ENCODE peak calls at places on chromosome 14, in five cellular contexts. C is progenitor cell of endocrine pancreas, V is WERI-Rb-1, P is nephron progenitor cell, S is neural crest cell. U is an unnamed sample.

GRCh38 chr14:104252256-104253215 is 114.1 kb downstream of the KIF26A start:
- DNase-seq in C (no peak), V (no peak), P (no peak), S (no peak), U (no peak)

GRCh38 chr14:71414631-71415403 is 507.6 kb downstream of the PCNX1 start:
- DNase-seq in C (no peak), V (no peak), P (no peak), S (no peak), U (peak; percentile 78)

GRCh38 chr14:45968037-45968436 is 683.5 kb downstream of the RPL10L start:
- DNase-seq in C (no peak), V (no peak), P (no peak), S (no peak), U (no peak)

GRCh38 chr14:28102814-28103213 is 663.8 kb upstream of the FOXG1 start:
- DNase-seq in C (no peak), V (no peak), P (no peak), S (no peak), U (peak; percentile 39)

GRCh38 chr14:27384124-27384523 is 786.3 kb upstream of the NOVA1 start:
- DNase-seq in C (no peak), V (no peak), P (no peak), S (no peak), U (no peak)

GRCh38 chr14:61107148-61107641 is 126.2 kb downstream of the SLC38A6 start:
- DNase-seq in C (no peak), V (no peak), P (no peak), S (no peak), U (peak; percentile 81)

GRCh38 chr14:61934385-61934784 is 172.2 kb downstream of the SNAPC1 start:
- DNase-seq in C (no peak), V (no peak), P (no peak), S (no peak), U (peak; percentile 86)

GRCh38 chr14:21025374-21026151 is 702 bp upstream of the NDRG2 start:
- DNase-seq in C (peak; percentile 38), V (no peak), P (peak; percentile 76), S (peak; percentile 23), U (no peak)

GRCh38 chr14:65229431-65230286 is 127.3 kb upstream of the MAX start:
- DNase-seq in C (no peak), V (no peak), P (peak; percentile 29), S (peak; percentile 58), U (peak; percentile 68)

GRCh38 chr14:77605392-77605978 is 11.0 kb downstream of the SPTLC2 start:
- DNase-seq in C (no peak), V (no peak), P (no peak), S (no peak), U (no peak)

GRCh38 chr14:61346793-61347192 is 25.4 kb downstream of the PRKCH start:
- DNase-seq in C (no peak), V (no peak), P (no peak), S (no peak), U (no peak)

GRCh38 chr14:71645656-71646055 is 286.6 kb upstream of the RGS6 start:
- DNase-seq in C (no peak), V (no peak), P (no peak), S (no peak), U (peak; percentile 87)

GRCh38 chr14:50744242-50744641 is 76.1 kb upstream of the SAV1 start:
- DNase-seq in C (no peak), V (no peak), P (no peak), S (no peak), U (no peak)

GRCh38 chr14:55356913-55357312 is 54.7 kb downstream of the ATG14 start:
- DNase-seq in C (no peak), V (no peak), P (no peak), S (no peak), U (no peak)

GRCh38 chr14:105601360-105602242 is 75.2 kb downstream of the TMEM121 start:
- DNase-seq in C (no peak), V (no peak), P (no peak), S (no peak), U (no peak)

GRCh38 chr14:96125536-96125935 is 79.1 kb upstream of the BDKRB2 start:
- DNase-seq in C (no peak), V (no peak), P (no peak), S (no peak), U (peak; percentile 54)

GRCh38 chr14:93269341-93270068 is 62.4 kb downstream of the UBR7 start:
- DNase-seq in C (no peak), V (no peak), P (no peak), S (no peak), U (peak; percentile 92)

GRCh38 chr14:50559990-50560928 is at the start of gene ATL1:
- DNase-seq in C (peak; percentile 64), V (peak; percentile 74), P (peak; percentile 78), S (peak; percentile 59), U (peak; percentile 69)

GRCh38 chr14:33676135-33676566 is 274.7 kb downstream of the EGLN3 start:
- DNase-seq in C (no peak), V (peak; percentile 84), P (peak; percentile 61), S (peak; percentile 16), U (peak; percentile 57)
- TF ChIP-seq CTCF in C (peak; percentile 30), V (peak; percentile 68), P (peak; percentile 44), S (peak; percentile 58), U (peak; percentile 65)

GRCh38 chr14:90619911-90620310 is 196.3 kb downstream of the TTC7B start:
- DNase-seq in C (no peak), V (no peak), P (no peak), S (no peak), U (no peak)
- TF ChIP-seq CTCF in C (no peak), V (no peak), P (no peak), S (no peak), U (no peak)

GRCh38 chr14:100778951-100779690 is 46.8 kb upstream of the MEG3 start:
- DNase-seq in C (no peak), V (no peak), P (no peak), S (no peak), U (no peak)

GRCh38 chr14:100777366-100778077 is 48.4 kb upstream of the MEG3 start:
- DNase-seq in C (no peak), V (no peak), P (no peak), S (no peak), U (no peak)

GRCh38 chr14:100779691-100780080 is 46.2 kb upstream of the MEG3 start:
- DNase-seq in C (no peak), V (no peak), P (no peak), S (no peak), U (no peak)

GRCh38 chr14:100776681-100777365 is 49.1 kb upstream of the MEG3 start:
- DNase-seq in C (no peak), V (no peak), P (no peak), S (no peak), U (no peak)

DNA sequence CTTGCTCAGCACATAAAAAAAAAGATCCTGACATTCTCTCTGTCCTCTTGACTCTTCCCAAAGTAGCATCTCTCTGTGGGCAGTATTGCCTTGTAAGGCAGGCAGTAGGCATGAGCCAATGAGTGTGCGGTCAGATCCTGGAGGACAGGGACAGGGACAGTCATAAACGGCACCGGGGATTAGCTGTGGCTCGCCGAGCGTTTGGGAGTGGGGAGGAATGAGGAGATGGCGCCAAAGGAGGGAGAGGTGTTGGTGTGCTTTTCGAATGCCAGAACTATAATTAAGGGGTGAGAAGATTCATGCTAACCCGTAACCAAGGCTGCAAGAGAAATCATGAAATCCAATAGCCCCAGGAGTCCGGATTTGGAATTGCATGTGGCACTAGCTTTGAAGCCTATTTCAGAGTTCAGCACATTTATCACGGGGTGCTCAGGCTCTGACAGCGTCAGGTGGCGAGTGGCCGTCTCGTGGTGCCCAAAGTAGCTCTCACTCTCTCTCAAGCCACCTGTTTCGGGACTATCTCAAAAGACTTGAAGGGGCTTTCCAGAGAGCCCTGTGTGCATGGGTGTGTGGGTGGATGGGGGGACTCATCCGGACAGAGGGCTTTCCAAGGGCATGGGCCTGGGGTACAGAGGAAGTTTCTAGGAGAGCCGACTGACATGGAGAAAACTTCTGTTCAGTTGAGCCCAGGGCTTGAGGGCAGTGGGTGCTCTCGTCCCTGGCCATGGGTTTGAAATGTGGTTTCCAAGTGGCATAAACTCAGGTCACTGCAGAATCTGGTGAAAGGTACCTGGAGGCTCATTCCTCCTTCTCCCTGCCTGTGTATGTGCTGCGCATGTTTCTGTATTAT is 47.6 kb upstream of the MEG3 start:
- DNase-seq in C (no peak), V (no peak), P (no peak), S (no peak), U (no peak)
- TF ChIP-seq CTCF in C (no peak), V (no peak), P (no peak), S (no peak), U (no peak)

GRCh38 chr14:53569471-53569870 is 387.2 kb downstream of the BMP4 start:
- DNase-seq in C (no peak), V (no peak), P (no peak), S (no peak), U (no peak)
- TF ChIP-seq CTCF in C (no peak), V (no peak), P (no peak), S (no peak), U (no peak)

GRCh38 chr14:23573384-23573783 is 5.2 kb downstream of the JPH4 start:
- DNase-seq in C (no peak), V (no peak), P (no peak), S (no peak), U (no peak)

GRCh38 chr14:23577004-23577681 is 1.4 kb downstream of the JPH4 start:
- DNase-seq in C (no peak), V (no peak), P (peak; percentile 71), S (no peak), U (no peak)

GRCh38 chr14:23572841-23573240 is 5.2 kb upstream of the AP1G2 start:
- DNase-seq in C (no peak), V (no peak), P (no peak), S (no peak), U (no peak)

GRCh38 chr14:23572524-23572828 is 4.9 kb upstream of the AP1G2 start:
- DNase-seq in C (no peak), V (no peak), P (no peak), S (no peak), U (no peak)

GRCh38 chr14:23575086-23575485 is 3.5 kb downstream of the JPH4 start:
- DNase-seq in C (no peak), V (no peak), P (no peak), S (no peak), U (no peak)
- TF ChIP-seq CTCF in C (no peak), V (no peak), P (no peak), S (no peak), U (no peak)

GRCh38 chr14:101843665-101844064 is 82.2 kb downstream of the PPP2R5C start:
- DNase-seq in C (no peak), V (no peak), P (no peak), S (no peak), U (peak; percentile 21)
- TF ChIP-seq CTCF in C (no peak), V (no peak), P (no peak), S (peak; percentile 38), U (peak; percentile 47)

DNA sequence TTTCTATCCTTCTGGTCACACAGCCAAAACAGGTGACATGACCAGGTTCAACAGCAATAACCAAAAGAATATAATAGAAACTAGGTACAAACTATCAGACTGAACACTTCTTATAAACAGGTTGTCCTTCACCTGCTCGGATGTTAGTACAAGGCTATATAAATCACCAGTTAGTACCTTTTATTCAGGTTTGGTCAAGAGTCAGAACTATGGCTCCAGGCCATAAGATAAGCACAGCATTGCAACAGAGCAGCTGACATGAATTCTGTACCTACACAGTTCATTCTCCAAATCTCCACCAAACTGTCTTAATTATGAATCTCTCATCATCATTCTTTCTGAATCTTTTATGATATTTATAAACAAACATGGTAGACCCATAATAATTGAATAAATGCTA is 123.9 kb downstream of the DIO2 start:
- DNase-seq in C (no peak), V (no peak), P (no peak), S (no peak), U (no peak)
- TF ChIP-seq CTCF in C (no peak), V (no peak), P (no peak), S (no peak), U (no peak)